ENCODE peak calls at places on chromosomes 5 and 9, in eight cellular contexts. T is choroid plexus epithelial cell, J is Peyer's patch, D is Panc1, O is prostate gland, P is tibial artery, A is uterus, G is neural crest cell. L is an unnamed sample.

GRCh38 chr9:129626944-129627297 is 958 bp downstream of the NTMT1 start:
- DNase-seq in J (no peak), O (no peak), G (no peak), T (peak), D (no peak), P (no peak), A (no peak), L (no peak)

GRCh38 chr9:113705938-113706519 is 170.1 kb upstream of the ZNF618 start:
- DNase-seq in P (no peak), J (no peak), D (no peak), O (no peak), G (no peak), T (no peak), A (no peak), L (peak)

GRCh38 chr9:109579191-109579948 is 81.3 kb upstream of the PTPN3 start:
- DNase-seq in G (no peak), D (no peak), J (no peak), T (peak), A (no peak), O (no peak), P (no peak), L (no peak)

GRCh38 chr5:1488882-1489680 is 34.7 kb downstream of the LPCAT1 start:
- DNase-seq in J (no peak), T (peak), A (no peak), G (no peak), O (no peak), P (peak), D (peak), L (peak)

GRCh38 chr5:135119497-135119896 is 85.5 kb upstream of the PITX1 start:
- DNase-seq in O (no peak), D (no peak), A (no peak), G (no peak), P (no peak), J (no peak), T (no peak), L (no peak)

GRCh38 chr5:142360607-142361120 is 35.8 kb upstream of the SPRY4 start:
- DNase-seq in J (peak), O (no peak), T (peak), D (peak), G (no peak), P (no peak), A (no peak), L (peak)

GRCh38 chr9:19782005-19782404 is 6.8 kb downstream of the SLC24A2 start:
- DNase-seq in J (no peak), A (no peak), D (no peak), G (no peak), T (peak), P (no peak), O (no peak), L (no peak)

GRCh38 chr5:60801406-60802090 is 42.5 kb downstream of the ELOVL7 start:
- DNase-seq in P (no peak), O (no peak), D (no peak), J (peak), A (no peak), T (no peak), G (no peak), L (no peak)

GRCh38 chr9:129500166-129500862 is 120.6 kb downstream of the C9orf50 start:
- DNase-seq in G (peak), A (no peak), P (no peak), T (peak), D (no peak), O (no peak), J (no peak), L (no peak)

GRCh38 chr5:3854069-3854741 is 258.6 kb downstream of the IRX1 start:
- DNase-seq in P (no peak), J (no peak), A (no peak), D (no peak), O (no peak), G (no peak), T (no peak), L (no peak)

GRCh38 chr5:177492841-177493240 is 4.6 kb downstream of the PDLIM7 start:
- DNase-seq in P (no peak), T (no peak), J (no peak), A (peak), D (no peak), O (no peak), G (no peak), L (no peak)

GRCh38 chr5:177496111-177497010 is 1.0 kb downstream of the PDLIM7 start:
- DNase-seq in D (no peak), O (peak), P (peak), A (peak), T (peak), G (peak), J (peak), L (no peak)

GRCh38 chr5:177493795-177494355 is 3.5 kb downstream of the PDLIM7 start:
- DNase-seq in T (no peak), A (no peak), J (no peak), G (no peak), P (no peak), D (no peak), O (no peak), L (no peak)

GRCh38 chr5:177495243-177496060 is 2.0 kb downstream of the PDLIM7 start:
- DNase-seq in O (no peak), P (peak), J (peak), G (peak), T (peak), A (peak), D (no peak), L (peak)

DNA sequence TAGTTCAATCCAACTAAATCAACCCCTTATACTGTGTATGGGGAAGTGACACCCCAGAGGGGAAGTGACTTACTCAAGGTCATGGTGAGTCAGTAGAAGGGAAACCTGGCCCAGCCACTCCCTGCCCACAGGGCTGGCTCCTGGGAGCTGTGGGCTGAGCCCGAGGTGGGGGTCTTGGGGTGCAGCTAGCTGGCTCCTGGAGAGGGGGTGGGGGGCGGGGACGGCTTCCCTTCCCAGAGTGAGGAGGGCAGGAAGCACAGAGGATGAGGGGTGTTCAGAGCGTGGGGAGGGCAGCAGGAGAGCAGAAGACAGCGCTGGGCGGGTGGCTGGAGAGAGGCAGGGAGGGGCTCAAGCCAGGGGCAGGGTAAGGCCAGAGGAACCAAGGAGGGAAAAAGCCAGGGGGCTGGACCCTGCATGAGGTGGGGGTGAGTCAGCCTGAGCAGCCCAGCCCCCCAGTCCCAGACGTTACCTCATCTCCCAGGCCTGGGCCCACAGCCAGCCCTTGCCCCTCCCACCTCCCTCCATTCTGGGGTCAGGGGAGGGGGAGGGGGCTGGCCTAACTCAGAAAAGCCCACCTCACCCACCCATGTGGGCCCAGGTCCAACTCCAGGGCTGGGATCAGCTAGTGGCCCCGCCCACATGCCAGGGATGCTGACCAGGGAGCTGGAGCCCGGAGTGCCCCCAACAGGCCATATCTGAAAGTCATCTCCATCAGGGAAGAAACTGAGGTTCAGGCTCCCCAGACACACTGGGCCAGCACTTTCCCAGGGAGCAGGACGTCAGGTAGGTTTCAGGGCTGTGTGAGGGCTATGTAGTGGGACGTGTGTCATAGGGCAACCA is 2.8 kb downstream of the PDLIM7 start:
- DNase-seq in G (no peak), P (peak), A (peak), J (peak), D (no peak), T (peak), O (no peak), L (peak)
- TF ChIP-seq CTCF in G (peak), P (peak), A (no peak), J (no peak), D (peak), T (peak), O (no peak), L (peak)

GRCh38 chr9:136645903-136646754 is 16.6 kb upstream of the EGFL7 start:
- DNase-seq in G (no peak), J (no peak), T (peak), A (peak), D (no peak), P (peak), O (no peak), L (no peak)
- TF ChIP-seq CTCF in G (no peak), J (no peak), T (no peak), A (no peak), D (no peak), P (no peak), O (no peak), L (no peak)

GRCh38 chr5:54066433-54066832 is 243.9 kb downstream of the ARL15 start:
- DNase-seq in T (no peak), G (no peak), J (no peak), O (no peak), A (no peak), P (no peak), D (no peak), L (no peak)
- TF ChIP-seq CTCF in T (peak), G (no peak), J (no peak), O (no peak), A (no peak), P (no peak), D (peak), L (no peak)

GRCh38 chr5:72508241-72509170 is 1.3 kb upstream of the ZNF366 start:
- DNase-seq in O (no peak), G (no peak), T (no peak), J (no peak), A (no peak), P (no peak), D (no peak), L (no peak)
- TF ChIP-seq CTCF in O (no peak), G (no peak), T (no peak), J (no peak), A (no peak), P (no peak), D (no peak), L (no peak)

DNA sequence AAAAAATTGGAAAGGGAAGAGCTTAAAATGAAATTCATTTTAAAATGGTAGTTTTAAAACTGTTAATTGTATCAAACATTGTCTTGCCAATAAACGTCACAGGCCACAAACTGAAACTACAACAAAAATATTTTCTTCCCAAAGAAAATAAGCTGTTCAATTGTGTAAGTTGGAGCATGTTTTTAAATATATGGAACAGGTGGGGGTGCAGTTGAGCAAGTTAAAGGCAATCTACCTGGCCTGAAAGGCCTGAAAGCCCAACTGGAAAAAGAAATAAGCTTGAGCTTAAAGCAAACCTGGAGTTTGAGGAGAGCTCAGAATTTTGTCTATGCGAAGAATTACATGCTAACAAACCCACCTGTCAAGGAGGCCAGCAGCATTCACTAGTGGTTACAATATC is 439.5 kb downstream of the ACTL7B start:
- DNase-seq in A (no peak), D (no peak), G (no peak), P (no peak), J (no peak), T (peak), O (no peak), L (no peak)
- TF ChIP-seq CTCF in A (no peak), D (no peak), G (no peak), P (no peak), J (peak), T (peak), O (no peak), L (no peak)

DNA sequence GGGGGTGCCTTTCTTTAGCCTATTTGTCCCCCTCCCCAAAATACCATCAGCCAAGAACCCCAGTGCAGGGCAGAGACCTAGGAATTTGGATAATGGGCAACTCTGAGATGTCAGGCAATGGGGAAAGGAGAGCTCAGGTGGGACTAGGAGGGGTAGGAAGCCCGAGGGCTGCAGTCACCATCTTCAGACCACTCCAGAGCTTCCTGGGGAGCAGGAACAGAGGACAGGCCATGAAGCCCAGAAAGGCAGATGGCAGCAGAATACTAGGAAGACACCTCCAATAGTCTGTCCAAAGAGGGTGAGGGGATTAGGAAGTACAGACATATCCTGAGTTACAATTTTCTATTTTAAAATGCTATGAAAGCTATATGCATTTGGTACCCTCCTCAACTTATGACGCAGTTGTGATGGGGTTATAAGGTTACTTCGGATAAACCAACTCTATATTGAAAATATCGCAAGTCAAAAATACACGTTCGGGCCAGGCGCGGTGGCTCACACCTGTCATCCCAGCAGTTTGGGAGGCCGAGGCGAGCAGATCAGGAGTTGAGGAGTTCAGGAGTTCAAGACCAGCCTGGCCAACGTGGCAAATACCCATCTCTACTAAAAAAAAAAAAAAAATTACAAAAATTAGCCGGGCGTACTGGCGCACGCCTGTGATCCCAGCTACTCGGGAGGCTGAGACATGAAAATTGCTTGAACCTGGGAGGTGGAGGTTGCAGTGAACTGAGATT is 34.6 kb upstream of the IL17B start:
- DNase-seq in P (no peak), D (no peak), G (no peak), O (no peak), T (no peak), A (no peak), J (no peak), L (no peak)
- TF ChIP-seq CTCF in P (no peak), D (no peak), G (no peak), O (no peak), T (no peak), A (no peak), J (no peak), L (no peak)

GRCh38 chr5:167565555-167565954 is 725.9 kb upstream of the WWC1 start:
- DNase-seq in J (no peak), D (no peak), P (no peak), G (no peak), A (no peak), O (no peak), T (peak), L (no peak)
- TF ChIP-seq CTCF in J (peak), D (peak), P (peak), G (peak), A (no peak), O (peak), T (peak), L (peak)

GRCh38 chr9:83062653-83063527 is at the start of gene RASEF:
- DNase-seq in P (no peak), G (peak), O (peak), D (no peak), A (no peak), T (peak), J (peak), L (peak)
- TF ChIP-seq CTCF in P (no peak), G (peak), O (peak), D (peak), A (no peak), T (no peak), J (peak), L (no peak)

DNA sequence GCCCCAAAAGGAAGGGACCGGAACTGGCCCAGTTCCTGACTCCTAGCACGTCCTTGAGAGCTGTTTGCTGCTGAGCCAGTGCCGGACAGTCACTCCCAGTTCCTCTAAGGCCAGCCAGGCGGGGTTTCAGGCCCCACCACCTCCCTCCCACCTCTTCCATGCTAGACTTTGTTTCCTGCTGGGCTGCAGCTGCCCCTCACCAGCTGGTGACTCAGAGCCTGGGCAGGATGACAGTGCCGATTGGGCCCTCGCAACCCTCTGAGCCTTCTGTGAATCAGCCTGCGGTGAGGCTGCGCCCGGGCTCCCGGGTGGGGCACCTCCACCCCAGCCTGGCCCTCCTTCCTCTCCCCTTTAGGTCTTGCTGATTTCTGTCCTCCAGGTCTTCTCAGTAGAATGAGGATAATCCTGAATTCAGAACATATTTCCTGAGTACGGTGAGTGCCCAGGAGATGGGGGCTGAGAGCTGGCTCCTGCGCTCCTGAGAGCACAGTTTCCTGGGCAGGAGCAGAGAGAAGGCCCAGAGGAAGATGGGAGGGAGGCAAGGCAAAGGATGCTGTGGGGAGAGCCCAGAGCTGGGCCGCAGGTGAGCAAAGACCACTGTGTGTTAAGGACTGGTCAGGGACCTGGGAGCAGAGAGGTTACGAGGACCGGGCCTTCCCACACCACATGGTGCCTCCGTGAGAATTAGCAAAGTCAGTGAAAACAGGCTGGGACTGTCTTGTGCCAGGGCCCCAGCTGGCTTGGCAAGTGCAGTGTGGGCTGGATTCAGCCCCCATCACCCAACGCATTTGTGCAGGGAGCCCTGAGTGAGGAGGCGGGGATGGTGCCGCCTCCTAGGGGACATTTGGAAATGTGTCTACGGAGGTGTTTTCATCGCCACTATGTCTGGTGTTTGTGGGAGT is 32.9 kb upstream of the STXBP1 start:
- DNase-seq in P (peak), G (no peak), A (peak), D (peak), J (peak), T (peak), O (peak), L (peak)
- TF ChIP-seq CTCF in P (peak), G (peak), A (peak), D (peak), J (peak), T (peak), O (peak), L (no peak)